ENCODE peak calls at places on chromosomes 11 and 22, in five cellular contexts. O, W, P, Y and E are unnamed samples.

GRCh38 chr11:124868322-124869274 is 3.4 kb downstream of the ROBO3 start:
- DNase-seq in O (no peak), P (no peak), Y (no peak), W (no peak), E (no peak)

GRCh38 chr11:117934526-117935307 is 5.5 kb upstream of the TMPRSS13 start:
- DNase-seq in P (no peak), Y (no peak), O (no peak), W (no peak), E (peak; percentile 34)

GRCh38 chr22:44702479-44703219 is 645 bp downstream of the PRR5 start:
- DNase-seq in P (peak; percentile 43), W (peak; percentile 76), Y (no peak), O (peak; percentile 54), E (no peak)

GRCh38 chr22:48640890-48641771 is 1186.5 kb downstream of the BRD1 start:
- DNase-seq in O (no peak), P (no peak), Y (no peak), W (no peak), E (no peak)

GRCh38 chr11:123190504-123190903 is 4.5 kb downstream of the CLMP start:
- DNase-seq in P (no peak), W (no peak), Y (no peak), O (no peak), E (no peak)

GRCh38 chr11:44446996-44447771 is 118.3 kb upstream of the CD82 start:
- DNase-seq in P (no peak), Y (no peak), O (no peak), W (no peak), E (no peak)

GRCh38 chr22:23233746-23234408 is 53.6 kb downstream of the BCR start:
- DNase-seq in W (no peak), O (peak; percentile 92), P (no peak), Y (no peak), E (no peak)

GRCh38 chr11:44557464-44557863 is 8.0 kb upstream of the CD82 start:
- DNase-seq in W (no peak), O (no peak), P (no peak), Y (no peak), E (no peak)

DNA sequence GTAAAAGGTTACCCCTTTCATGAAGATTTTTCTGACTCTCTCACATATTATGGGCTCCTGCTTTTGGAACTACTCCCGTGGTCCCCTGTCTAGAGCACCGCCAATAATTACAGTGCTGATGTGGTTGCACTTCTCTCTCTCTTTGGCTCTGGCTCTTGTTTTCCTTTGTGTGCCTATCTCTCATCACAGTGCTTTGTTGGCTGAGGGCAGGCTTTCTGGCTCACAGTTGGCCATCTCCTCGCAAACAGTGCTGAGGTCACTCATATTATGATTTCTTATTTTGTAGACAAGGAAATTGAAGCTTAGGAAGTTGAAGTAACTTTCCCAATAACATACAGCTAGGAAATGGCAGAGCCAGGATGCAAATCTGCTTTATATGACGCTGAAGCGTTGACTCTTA is 192.5 kb downstream of the DDX10 start:
- DNase-seq in W (no peak), P (peak; percentile 16), Y (no peak), O (no peak), E (no peak)
- H3K4me1 ChIP-seq in W (no peaks in the 10 kb centered on the region), P (no peaks in the 10 kb centered on the region), Y (peaks cover 4% of the 10 kb centered on the region), O (peaks cover 3% of the 10 kb centered on the region), E (no peaks in the 10 kb centered on the region)

GRCh38 chr11:114612686-114613085 is 17.1 kb upstream of the NXPE4 start:
- DNase-seq in Y (no peak), P (no peak), O (no peak), W (no peak), E (no peak)

GRCh38 chr11:114616516-114616915 is 20.9 kb upstream of the NXPE4 start:
- DNase-seq in W (no peak), O (no peak), P (no peak), Y (no peak), E (no peak)

GRCh38 chr11:114610984-114611944 is 15.7 kb upstream of the NXPE4 start:
- DNase-seq in Y (no peak), O (peak; percentile 5), P (no peak), W (no peak), E (no peak)

GRCh38 chr11:114615448-114616361 is 20.1 kb upstream of the NXPE4 start:
- DNase-seq in W (no peak), Y (no peak), P (no peak), O (no peak), E (no peak)

GRCh38 chr11:114614127-114614720 is 18.6 kb upstream of the NXPE4 start:
- DNase-seq in P (no peak), W (no peak), O (no peak), Y (no peak), E (no peak)
- H3K9me3 ChIP-seq in P (no peaks in the 10 kb centered on the region), W (no peaks in the 10 kb centered on the region), O (no peaks in the 10 kb centered on the region), Y (no peaks in the 10 kb centered on the region), E (no peaks in the 10 kb centered on the region)

GRCh38 chr22:20434773-20435172 is 2.9 kb downstream of the SCARF2 start:
- DNase-seq in W (peak; percentile 39), Y (no peak), P (no peak), O (no peak), E (no peak)

GRCh38 chr22:20434264-20434751 is 3.3 kb downstream of the SCARF2 start:
- DNase-seq in P (no peak), Y (no peak), O (no peak), W (peak; percentile 35), E (no peak)

GRCh38 chr22:20437253-20438065 is at the start of gene SCARF2:
- DNase-seq in Y (no peak), O (peak; percentile 62), W (peak; percentile 74), P (no peak), E (no peak)

GRCh38 chr22:20436309-20437252 is 1.0 kb downstream of the SCARF2 start:
- DNase-seq in P (no peak), O (peak; percentile 30), Y (no peak), W (peak; percentile 69), E (no peak)

DNA sequence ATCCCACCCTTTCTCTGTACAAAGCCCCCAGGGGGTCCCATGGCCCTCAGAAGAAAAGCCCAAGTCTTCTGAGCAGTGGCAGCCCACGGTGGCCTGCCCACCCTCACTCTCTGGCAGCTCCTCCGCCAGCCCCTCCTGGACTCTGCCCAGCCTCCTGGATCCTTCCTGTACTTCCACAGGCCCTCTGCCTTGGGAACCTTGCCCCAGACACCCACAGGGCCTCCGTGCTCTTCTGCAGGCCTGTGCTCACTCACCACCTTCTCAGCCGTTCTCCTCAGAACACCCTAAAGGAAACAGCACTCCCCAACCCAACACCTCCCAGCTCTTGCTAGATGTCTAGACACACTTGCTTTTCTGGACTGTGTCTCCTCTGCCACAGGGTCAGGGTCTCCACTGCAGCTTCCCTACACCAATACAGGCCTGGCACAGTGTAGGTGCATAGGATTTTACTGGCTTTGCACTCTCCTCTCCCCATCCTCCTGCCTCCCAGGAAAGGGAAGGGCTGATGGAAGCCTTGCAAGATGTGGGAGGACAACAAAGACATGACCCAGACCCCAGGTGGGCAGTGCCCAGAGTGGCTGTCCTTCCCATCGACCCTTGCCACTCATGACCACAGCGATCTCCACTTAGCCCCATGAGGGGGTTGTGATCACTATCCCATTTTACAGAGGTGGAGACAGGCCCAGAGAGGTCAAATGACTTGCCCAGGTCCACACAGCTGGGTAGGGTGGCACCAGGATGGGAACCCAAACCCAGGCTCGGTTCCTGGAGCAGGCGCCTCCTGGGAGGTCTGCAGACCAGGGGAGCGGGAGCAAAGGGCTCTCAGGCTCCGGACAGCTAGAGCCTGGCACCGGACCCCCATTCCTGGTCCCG is 2.0 kb downstream of the SCARF2 start:
- DNase-seq in Y (no peak), O (no peak), W (peak; percentile 62), P (no peak), E (no peak)
- H3K4me1 ChIP-seq in Y (peaks cover 20% of the 10 kb centered on the region), O (peaks cover 24% of the 10 kb centered on the region), W (peaks cover 22% of the 10 kb centered on the region), P (peaks cover 9% of the 10 kb centered on the region), E (no peaks in the 10 kb centered on the region)

GRCh38 chr11:29751618-29752017 is 265.2 kb downstream of the KCNA4 start:
- DNase-seq in O (no peak), P (no peak), W (no peak), Y (no peak), E (no peak)

GRCh38 chr11:29755474-29755873 is 261.4 kb downstream of the KCNA4 start:
- DNase-seq in W (no peak), Y (no peak), O (no peak), P (no peak), E (no peak)

DNA sequence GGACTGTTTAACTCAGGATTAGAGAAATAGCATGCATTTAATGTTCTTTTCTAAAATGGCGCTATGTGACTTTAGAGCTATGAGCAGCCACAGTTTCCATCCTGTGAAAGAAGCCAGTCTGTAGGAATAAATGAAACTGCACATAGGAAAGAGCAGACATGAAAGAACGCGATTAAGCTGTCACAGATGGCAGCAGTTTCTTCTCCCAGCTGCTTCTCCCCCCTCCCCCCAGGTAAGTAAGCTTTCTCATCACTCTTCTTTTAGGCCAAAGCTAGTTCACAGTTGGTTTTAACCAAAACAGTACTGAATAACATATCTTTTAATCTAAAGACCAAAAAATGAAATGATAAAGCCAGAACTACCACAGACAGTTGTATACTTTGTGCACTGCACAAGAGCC is 266.4 kb downstream of the KCNA4 start:
- DNase-seq in Y (no peak), P (no peak), W (no peak), O (no peak), E (no peak)
- H3K9me3 ChIP-seq in Y (no peaks in the 10 kb centered on the region), P (no peaks in the 10 kb centered on the region), W (no peaks in the 10 kb centered on the region), O (peaks cover 1% of the 10 kb centered on the region), E (no peaks in the 10 kb centered on the region)

GRCh38 chr11:35619030-35619753 is 932 bp downstream of the FJX1 start:
- DNase-seq in P (peak; percentile 14), W (peak; percentile 66), O (peak; percentile 37), Y (no peak), E (peak; percentile 63)
- H3K4me1 ChIP-seq in P (peaks cover 12% of the 10 kb centered on the region), W (peaks cover 19% of the 10 kb centered on the region), O (peaks cover 15% of the 10 kb centered on the region), Y (peaks cover 24% of the 10 kb centered on the region), E (peaks cover 22% of the 10 kb centered on the region)

GRCh38 chr11:37177721-37178120 is 579.7 kb upstream of the RAG2 start:
- DNase-seq in W (no peak), O (no peak), Y (no peak), P (no peak), E (no peak)
- H3K9me3 ChIP-seq in W (no peaks in the 10 kb centered on the region), O (no peaks in the 10 kb centered on the region), Y (no peaks in the 10 kb centered on the region), P (no peaks in the 10 kb centered on the region), E (no peaks in the 10 kb centered on the region)